ENCODE peak calls at places on chromosomes 5 and 9, in eight cellular contexts. One of them, this sample, is unnamed.

GRCh38 chr9:7067169-7067568 is 309.4 kb downstream of the KDM4C start:
- ATAC-seq in RWPE2: no peak
- ATAC-seq in left cardiac atrium: no peak
- ATAC-seq in memory B cell: no peak
- ATAC-seq in activated CD4-positive, alpha-beta T cell treated with anti-CD3 and anti-CD28 coated beads for 36 hours: no peak
- ATAC-seq in Right ventricle myocardium inferior: no peak
- ATAC-seq in stimulated activated naive CD8-positive, alpha-beta T cell treated with anti-CD3 and anti-CD28 coated beads, Interleukin-15, Interleukin-2, amounts not matched to agents 100 U/mL and 50 U/mL, for 24 hours: no peak
- ATAC-seq in GM23338: no peak
- ATAC-seq in this sample: no peak

GRCh38 chr5:122908662-122909061 is 63.2 kb downstream of the SNX24 start:
- ATAC-seq in RWPE2: no peak
- ATAC-seq in left cardiac atrium: no peak
- ATAC-seq in memory B cell: no peak
- ATAC-seq in activated CD4-positive, alpha-beta T cell treated with anti-CD3 and anti-CD28 coated beads for 36 hours: no peak
- ATAC-seq in Right ventricle myocardium inferior: no peak
- ATAC-seq in stimulated activated naive CD8-positive, alpha-beta T cell treated with anti-CD3 and anti-CD28 coated beads, Interleukin-15, Interleukin-2, amounts not matched to agents 100 U/mL and 50 U/mL, for 24 hours: no peak
- ATAC-seq in GM23338: peak
- ATAC-seq in this sample: no peak

GRCh38 chr5:4859489-4860211 is 280.5 kb upstream of the ADAMTS16 start:
- ATAC-seq in RWPE2: no peak
- ATAC-seq in left cardiac atrium: no peak
- ATAC-seq in memory B cell: no peak
- ATAC-seq in activated CD4-positive, alpha-beta T cell treated with anti-CD3 and anti-CD28 coated beads for 36 hours: no peak
- ATAC-seq in Right ventricle myocardium inferior: no peak
- ATAC-seq in stimulated activated naive CD8-positive, alpha-beta T cell treated with anti-CD3 and anti-CD28 coated beads, Interleukin-15, Interleukin-2, amounts not matched to agents 100 U/mL and 50 U/mL, for 24 hours: no peak
- ATAC-seq in GM23338: no peak
- ATAC-seq in this sample: no peak

GRCh38 chr5:106964102-106964501 is 706.6 kb downstream of the EFNA5 start:
- ATAC-seq in RWPE2: peak
- ATAC-seq in left cardiac atrium: no peak
- ATAC-seq in memory B cell: no peak
- ATAC-seq in activated CD4-positive, alpha-beta T cell treated with anti-CD3 and anti-CD28 coated beads for 36 hours: no peak
- ATAC-seq in Right ventricle myocardium inferior: no peak
- ATAC-seq in stimulated activated naive CD8-positive, alpha-beta T cell treated with anti-CD3 and anti-CD28 coated beads, Interleukin-15, Interleukin-2, amounts not matched to agents 100 U/mL and 50 U/mL, for 24 hours: no peak
- ATAC-seq in GM23338: no peak
- ATAC-seq in this sample: no peak

GRCh38 chr5:158895573-158895972 is 204.1 kb downstream of the EBF1 start:
- ATAC-seq in RWPE2: no peak
- ATAC-seq in left cardiac atrium: no peak
- ATAC-seq in memory B cell: no peak
- ATAC-seq in activated CD4-positive, alpha-beta T cell treated with anti-CD3 and anti-CD28 coated beads for 36 hours: no peak
- ATAC-seq in Right ventricle myocardium inferior: no peak
- ATAC-seq in stimulated activated naive CD8-positive, alpha-beta T cell treated with anti-CD3 and anti-CD28 coated beads, Interleukin-15, Interleukin-2, amounts not matched to agents 100 U/mL and 50 U/mL, for 24 hours: no peak
- ATAC-seq in GM23338: peak
- ATAC-seq in this sample: no peak

GRCh38 chr5:54738118-54738972 is 220.8 kb downstream of the SNX18 start:
- ATAC-seq in RWPE2: no peak
- ATAC-seq in left cardiac atrium: peak
- ATAC-seq in memory B cell: no peak
- ATAC-seq in activated CD4-positive, alpha-beta T cell treated with anti-CD3 and anti-CD28 coated beads for 36 hours: no peak
- ATAC-seq in Right ventricle myocardium inferior: peak
- ATAC-seq in stimulated activated naive CD8-positive, alpha-beta T cell treated with anti-CD3 and anti-CD28 coated beads, Interleukin-15, Interleukin-2, amounts not matched to agents 100 U/mL and 50 U/mL, for 24 hours: no peak
- ATAC-seq in GM23338: peak
- ATAC-seq in this sample: peak

GRCh38 chr9:90900130-90900529 is 98.5 kb downstream of the SYK start:
- ATAC-seq in RWPE2: no peak
- ATAC-seq in left cardiac atrium: peak
- ATAC-seq in memory B cell: no peak
- ATAC-seq in activated CD4-positive, alpha-beta T cell treated with anti-CD3 and anti-CD28 coated beads for 36 hours: no peak
- ATAC-seq in Right ventricle myocardium inferior: peak
- ATAC-seq in stimulated activated naive CD8-positive, alpha-beta T cell treated with anti-CD3 and anti-CD28 coated beads, Interleukin-15, Interleukin-2, amounts not matched to agents 100 U/mL and 50 U/mL, for 24 hours: no peak
- ATAC-seq in GM23338: peak
- ATAC-seq in this sample: no peak

GRCh38 chr9:134067904-134068741 is at the start of gene BRD3:
- ATAC-seq in RWPE2: peak
- ATAC-seq in left cardiac atrium: peak
- ATAC-seq in memory B cell: peak
- ATAC-seq in activated CD4-positive, alpha-beta T cell treated with anti-CD3 and anti-CD28 coated beads for 36 hours: peak
- ATAC-seq in Right ventricle myocardium inferior: peak
- ATAC-seq in stimulated activated naive CD8-positive, alpha-beta T cell treated with anti-CD3 and anti-CD28 coated beads, Interleukin-15, Interleukin-2, amounts not matched to agents 100 U/mL and 50 U/mL, for 24 hours: peak
- ATAC-seq in GM23338: peak
- ATAC-seq in this sample: peak

GRCh38 chr5:62328772-62329491 is 22.9 kb downstream of the KIF2A start:
- ATAC-seq in RWPE2: no peak
- ATAC-seq in left cardiac atrium: no peak
- ATAC-seq in memory B cell: no peak
- ATAC-seq in activated CD4-positive, alpha-beta T cell treated with anti-CD3 and anti-CD28 coated beads for 36 hours: peak
- ATAC-seq in Right ventricle myocardium inferior: no peak
- ATAC-seq in stimulated activated naive CD8-positive, alpha-beta T cell treated with anti-CD3 and anti-CD28 coated beads, Interleukin-15, Interleukin-2, amounts not matched to agents 100 U/mL and 50 U/mL, for 24 hours: no peak
- ATAC-seq in GM23338: no peak
- ATAC-seq in this sample: no peak

GRCh38 chr9:2872941-2873323 is 29.0 kb upstream of the PUM3 start:
- ATAC-seq in RWPE2: no peak
- ATAC-seq in left cardiac atrium: no peak
- ATAC-seq in memory B cell: no peak
- ATAC-seq in activated CD4-positive, alpha-beta T cell treated with anti-CD3 and anti-CD28 coated beads for 36 hours: peak
- ATAC-seq in Right ventricle myocardium inferior: no peak
- ATAC-seq in stimulated activated naive CD8-positive, alpha-beta T cell treated with anti-CD3 and anti-CD28 coated beads, Interleukin-15, Interleukin-2, amounts not matched to agents 100 U/mL and 50 U/mL, for 24 hours: no peak
- ATAC-seq in GM23338: no peak
- ATAC-seq in this sample: no peak

GRCh38 chr9:117945286-117945685 is 241.1 kb downstream of the TLR4 start:
- ATAC-seq in RWPE2: no peak
- ATAC-seq in left cardiac atrium: no peak
- ATAC-seq in memory B cell: no peak
- ATAC-seq in activated CD4-positive, alpha-beta T cell treated with anti-CD3 and anti-CD28 coated beads for 36 hours: no peak
- ATAC-seq in Right ventricle myocardium inferior: no peak
- ATAC-seq in stimulated activated naive CD8-positive, alpha-beta T cell treated with anti-CD3 and anti-CD28 coated beads, Interleukin-15, Interleukin-2, amounts not matched to agents 100 U/mL and 50 U/mL, for 24 hours: no peak
- ATAC-seq in GM23338: no peak
- ATAC-seq in this sample: no peak

GRCh38 chr5:33195431-33196128 is 245.2 kb upstream of the TARS1 start:
- ATAC-seq in RWPE2: peak
- ATAC-seq in left cardiac atrium: no peak
- ATAC-seq in memory B cell: no peak
- ATAC-seq in activated CD4-positive, alpha-beta T cell treated with anti-CD3 and anti-CD28 coated beads for 36 hours: no peak
- ATAC-seq in Right ventricle myocardium inferior: no peak
- ATAC-seq in stimulated activated naive CD8-positive, alpha-beta T cell treated with anti-CD3 and anti-CD28 coated beads, Interleukin-15, Interleukin-2, amounts not matched to agents 100 U/mL and 50 U/mL, for 24 hours: no peak
- ATAC-seq in GM23338: no peak
- ATAC-seq in this sample: no peak

GRCh38 chr9:8733096-8733954 is 933.7 kb upstream of the DMAC1 start:
- ATAC-seq in RWPE2: no peak
- ATAC-seq in left cardiac atrium: peak
- ATAC-seq in memory B cell: no peak
- ATAC-seq in activated CD4-positive, alpha-beta T cell treated with anti-CD3 and anti-CD28 coated beads for 36 hours: no peak
- ATAC-seq in Right ventricle myocardium inferior: peak
- ATAC-seq in stimulated activated naive CD8-positive, alpha-beta T cell treated with anti-CD3 and anti-CD28 coated beads, Interleukin-15, Interleukin-2, amounts not matched to agents 100 U/mL and 50 U/mL, for 24 hours: no peak
- ATAC-seq in GM23338: peak
- ATAC-seq in this sample: peak

GRCh38 chr5:149345892-149346222 is 558 bp downstream of the GRPEL2 start:
- ATAC-seq in RWPE2: peak
- ATAC-seq in left cardiac atrium: no peak
- ATAC-seq in memory B cell: peak
- ATAC-seq in activated CD4-positive, alpha-beta T cell treated with anti-CD3 and anti-CD28 coated beads for 36 hours: peak
- ATAC-seq in Right ventricle myocardium inferior: no peak
- ATAC-seq in stimulated activated naive CD8-positive, alpha-beta T cell treated with anti-CD3 and anti-CD28 coated beads, Interleukin-15, Interleukin-2, amounts not matched to agents 100 U/mL and 50 U/mL, for 24 hours: peak
- ATAC-seq in GM23338: peak
- ATAC-seq in this sample: no peak

GRCh38 chr5:137347865-137348264 is 151.3 kb downstream of the SPOCK1 start:
- ATAC-seq in RWPE2: no peak
- ATAC-seq in left cardiac atrium: no peak
- ATAC-seq in memory B cell: no peak
- ATAC-seq in activated CD4-positive, alpha-beta T cell treated with anti-CD3 and anti-CD28 coated beads for 36 hours: no peak
- ATAC-seq in Right ventricle myocardium inferior: no peak
- ATAC-seq in stimulated activated naive CD8-positive, alpha-beta T cell treated with anti-CD3 and anti-CD28 coated beads, Interleukin-15, Interleukin-2, amounts not matched to agents 100 U/mL and 50 U/mL, for 24 hours: no peak
- ATAC-seq in GM23338: no peak
- ATAC-seq in this sample: no peak

GRCh38 chr9:5825896-5826622 is 6.9 kb downstream of the ERMP1 start:
- ATAC-seq in RWPE2: no peak
- ATAC-seq in left cardiac atrium: no peak
- ATAC-seq in memory B cell: no peak
- ATAC-seq in activated CD4-positive, alpha-beta T cell treated with anti-CD3 and anti-CD28 coated beads for 36 hours: no peak
- ATAC-seq in Right ventricle myocardium inferior: no peak
- ATAC-seq in stimulated activated naive CD8-positive, alpha-beta T cell treated with anti-CD3 and anti-CD28 coated beads, Interleukin-15, Interleukin-2, amounts not matched to agents 100 U/mL and 50 U/mL, for 24 hours: no peak
- ATAC-seq in GM23338: no peak
- ATAC-seq in this sample: no peak

GRCh38 chr9:70615566-70616138 is 201.2 kb upstream of the KLF9 start:
- ATAC-seq in RWPE2: no peak
- ATAC-seq in left cardiac atrium: no peak
- ATAC-seq in memory B cell: no peak
- ATAC-seq in activated CD4-positive, alpha-beta T cell treated with anti-CD3 and anti-CD28 coated beads for 36 hours: no peak
- ATAC-seq in Right ventricle myocardium inferior: peak
- ATAC-seq in stimulated activated naive CD8-positive, alpha-beta T cell treated with anti-CD3 and anti-CD28 coated beads, Interleukin-15, Interleukin-2, amounts not matched to agents 100 U/mL and 50 U/mL, for 24 hours: no peak
- ATAC-seq in GM23338: no peak
- ATAC-seq in this sample: no peak

GRCh38 chr9:13351768-13352386 is 72.4 kb upstream of the MPDZ start:
- ATAC-seq in RWPE2: no peak
- ATAC-seq in left cardiac atrium: peak
- ATAC-seq in memory B cell: no peak
- ATAC-seq in activated CD4-positive, alpha-beta T cell treated with anti-CD3 and anti-CD28 coated beads for 36 hours: no peak
- ATAC-seq in Right ventricle myocardium inferior: no peak
- ATAC-seq in stimulated activated naive CD8-positive, alpha-beta T cell treated with anti-CD3 and anti-CD28 coated beads, Interleukin-15, Interleukin-2, amounts not matched to agents 100 U/mL and 50 U/mL, for 24 hours: no peak
- ATAC-seq in GM23338: no peak
- ATAC-seq in this sample: no peak

GRCh38 chr5:35083150-35083549 is 35.4 kb upstream of the AGXT2 start:
- ATAC-seq in RWPE2: no peak
- ATAC-seq in left cardiac atrium: no peak
- ATAC-seq in memory B cell: no peak
- ATAC-seq in activated CD4-positive, alpha-beta T cell treated with anti-CD3 and anti-CD28 coated beads for 36 hours: no peak
- ATAC-seq in Right ventricle myocardium inferior: no peak
- ATAC-seq in stimulated activated naive CD8-positive, alpha-beta T cell treated with anti-CD3 and anti-CD28 coated beads, Interleukin-15, Interleukin-2, amounts not matched to agents 100 U/mL and 50 U/mL, for 24 hours: no peak
- ATAC-seq in GM23338: no peak
- ATAC-seq in this sample: no peak

GRCh38 chr5:139141841-139142240 is 56.3 kb downstream of the SIL1 start:
- ATAC-seq in RWPE2: no peak
- ATAC-seq in left cardiac atrium: peak
- ATAC-seq in memory B cell: no peak
- ATAC-seq in activated CD4-positive, alpha-beta T cell treated with anti-CD3 and anti-CD28 coated beads for 36 hours: no peak
- ATAC-seq in Right ventricle myocardium inferior: peak
- ATAC-seq in stimulated activated naive CD8-positive, alpha-beta T cell treated with anti-CD3 and anti-CD28 coated beads, Interleukin-15, Interleukin-2, amounts not matched to agents 100 U/mL and 50 U/mL, for 24 hours: peak
- ATAC-seq in GM23338: no peak
- ATAC-seq in this sample: peak